ENCODE peak calls at places on chromosomes 12 and 14, in four cellular contexts. H is A549, N is HepG2, L is K562. T is an unnamed sample.

GRCh38 chr12:125166046-125166445 is 100.8 kb downstream of the AACS start:
- DNase-seq in H (no peak), N (no peak), L (no peak), T (no peak)

GRCh38 chr14:60723218-60724079 is 702 bp downstream of the SIX4 start:
- DNase-seq in H (peak; percentile 61), N (no peak), L (peak; percentile 14), T (peak; percentile 66)

GRCh38 chr12:54940695-54941315 is 43.8 kb downstream of the TESPA1 start:
- DNase-seq in H (no peak), N (no peak), L (no peak), T (no peak)

GRCh38 chr12:53538209-53538689 is 31.0 kb upstream of the NPFF start:
- DNase-seq in H (peak; percentile 42), N (peak; percentile 94), L (no peak), T (no peak)

GRCh38 chr14:79656086-79656485 is 555.2 kb downstream of the DIO2 start:
- DNase-seq in H (no peak), N (no peak), L (no peak), T (no peak)

GRCh38 chr14:68715032-68715924 is 77.6 kb downstream of the ZFP36L1 start:
- DNase-seq in H (peak; percentile 31), N (no peak), L (no peak), T (no peak)

GRCh38 chr12:89427508-89428156 is 75.3 kb upstream of the DUSP6 start:
- DNase-seq in H (no peak), N (no peak), L (no peak), T (no peak)

GRCh38 chr12:20319374-20319773 is 49.0 kb upstream of the PDE3A start:
- DNase-seq in H (no peak), N (no peak), L (no peak), T (no peak)

GRCh38 chr12:24488091-24488596 is 460.8 kb downstream of the BCAT1 start:
- DNase-seq in H (no peak), N (no peak), L (no peak), T (no peak)

GRCh38 chr12:57477710-57478681 is 1.7 kb downstream of the ARHGAP9 start:
- DNase-seq in H (no peak), N (no peak), L (peak; percentile 48), T (no peak)

GRCh38 chr14:91947196-91948184 is at the start of gene FBLN5:
- DNase-seq in H (peak; percentile 17), N (no peak), L (peak; percentile 42), T (peak; percentile 58)

GRCh38 chr14:86799244-86799647 is 1193.7 kb downstream of the GALC start:
- DNase-seq in H (peak; percentile 1), N (peak; percentile 72), L (no peak), T (no peak)

GRCh38 chr14:28763914-28764848 is 2.4 kb upstream of the FOXG1 start:
- DNase-seq in H (no peak), N (no peak), L (no peak), T (no peak)

GRCh38 chr12:124442281-124442680 is 125.1 kb downstream of the NCOR2 start:
- DNase-seq in H (no peak), N (no peak), L (no peak), T (no peak)

GRCh38 chr14:105487449-105487985 is 831 bp downstream of the CRIP1 start:
- DNase-seq in H (no peak), N (no peak), L (no peak), T (no peak)

GRCh38 chr14:76424359-76424758 is 48.4 kb downstream of the ESRRB start:
- DNase-seq in H (peak; percentile 13), N (no peak), L (no peak), T (peak; percentile 42)

GRCh38 chr14:25350802-25351201 is 300.9 kb upstream of the STXBP6 start:
- DNase-seq in H (no peak), N (no peak), L (no peak), T (no peak)

GRCh38 chr12:48996794-48997718 is 2.1 kb downstream of the DDN start:
- DNase-seq in H (peak; percentile 83), N (peak; percentile 65), L (peak; percentile 60), T (peak; percentile 85)

GRCh38 chr14:68925373-68925772 is 53.7 kb downstream of the ACTN1 start:
- DNase-seq in H (no peak), N (no peak), L (no peak), T (no peak)

GRCh38 chr14:74976264-74977113 is 21.1 kb upstream of the PGF start:
- DNase-seq in H (no peak), N (no peak), L (no peak), T (no peak)

GRCh38 chr12:104249017-104249416 is 33.4 kb downstream of the TXNRD1 start:
- DNase-seq in H (no peak), N (no peak), L (no peak), T (no peak)

GRCh38 chr14:65239143-65239672 is 136.9 kb upstream of the MAX start:
- DNase-seq in H (no peak), N (peak; percentile 61), L (no peak), T (no peak)

GRCh38 chr14:103935102-103935501 is 6.8 kb downstream of the TDRD9 start:
- DNase-seq in H (no peak), N (no peak), L (no peak), T (no peak)

DNA sequence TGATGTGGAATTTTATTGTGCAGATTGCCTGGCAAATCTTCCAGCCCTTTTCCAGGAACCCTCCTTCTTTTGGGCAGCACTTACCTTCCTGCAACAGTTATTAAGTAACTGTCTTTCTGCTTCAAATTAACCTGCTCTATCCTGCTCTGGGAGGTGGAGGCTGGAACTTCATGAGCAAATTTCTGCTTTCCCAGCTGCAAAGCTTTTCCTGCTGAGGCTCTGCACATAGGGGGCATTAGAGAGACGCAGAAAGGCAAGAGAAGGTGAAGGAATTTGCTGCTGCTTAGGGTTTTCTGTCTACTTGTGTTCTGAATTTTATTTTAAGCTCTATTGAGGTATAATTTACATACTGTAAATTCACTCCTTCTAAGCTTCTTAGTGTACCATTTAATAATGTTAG is 259.2 kb downstream of the PCNX1 start:
- DNase-seq in H (peak; percentile 55), N (peak; percentile 57), L (no peak), T (peak; percentile 39)
- TF ChIP-seq NR3C1 in H (no peak), N (no peak), L (no peak), T (no peak)

GRCh38 chr12:105279460-105280056 is 43.6 kb upstream of the APPL2 start:
- DNase-seq in H (peak; percentile 44), N (peak; percentile 22), L (peak; percentile 28), T (peak; percentile 47)
- TF ChIP-seq CTCF in H (peak; percentile 55), N (peak; percentile 54), L (peak; percentile 62), T (peak; percentile 80)

GRCh38 chr12:50988051-50988450 is 35.7 kb downstream of the HIGD1C start:
- DNase-seq in H (no peak), N (no peak), L (no peak), T (no peak)

GRCh38 chr12:50986961-50987737 is 34.8 kb downstream of the HIGD1C start:
- DNase-seq in H (peak; percentile 60), N (peak; percentile 46), L (peak; percentile 27), T (peak; percentile 21)

GRCh38 chr12:50984899-50985298 is 32.6 kb downstream of the HIGD1C start:
- DNase-seq in H (no peak), N (no peak), L (no peak), T (no peak)

GRCh38 chr12:50988871-50989270 is 36.5 kb downstream of the HIGD1C start:
- DNase-seq in H (no peak), N (no peak), L (no peak), T (no peak)

DNA sequence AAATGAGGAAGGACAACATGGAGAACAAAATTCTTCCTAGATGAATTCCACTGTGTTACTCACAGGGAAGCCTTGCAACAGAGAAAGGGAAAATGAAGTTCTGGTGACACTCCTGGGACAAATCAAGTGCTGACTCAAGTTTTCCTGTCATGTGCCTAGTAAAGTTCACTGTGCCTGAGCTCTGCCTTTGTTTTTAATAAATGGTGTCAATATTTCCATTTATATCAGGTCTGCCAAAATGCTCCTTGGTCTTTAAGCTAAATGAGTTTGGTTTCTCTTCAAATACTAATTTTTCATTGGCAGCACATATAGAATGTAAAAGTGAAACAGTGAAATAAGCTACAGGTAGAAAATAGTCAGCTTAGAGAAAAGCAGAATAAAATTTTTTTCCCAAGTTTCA is 33.0 kb downstream of the HIGD1C start:
- DNase-seq in H (no peak), N (peak; percentile 25), L (no peak), T (no peak)
- TF ChIP-seq NR3C1 in H (no peak), N (no peak), L (no peak), T (no peak)

GRCh38 chr12:12350868-12351463 is 924 bp upstream of the MANSC1 start:
- DNase-seq in H (peak; percentile 66), N (peak; percentile 97), L (no peak), T (no peak)

GRCh38 chr12:12353807-12354206 is 3.1 kb upstream of the BORCS5 start:
- DNase-seq in H (no peak), N (no peak), L (peak; percentile 17), T (no peak)

GRCh38 chr12:12353276-12353675 is 3.2 kb upstream of the MANSC1 start:
- DNase-seq in H (no peak), N (no peak), L (no peak), T (no peak)

DNA sequence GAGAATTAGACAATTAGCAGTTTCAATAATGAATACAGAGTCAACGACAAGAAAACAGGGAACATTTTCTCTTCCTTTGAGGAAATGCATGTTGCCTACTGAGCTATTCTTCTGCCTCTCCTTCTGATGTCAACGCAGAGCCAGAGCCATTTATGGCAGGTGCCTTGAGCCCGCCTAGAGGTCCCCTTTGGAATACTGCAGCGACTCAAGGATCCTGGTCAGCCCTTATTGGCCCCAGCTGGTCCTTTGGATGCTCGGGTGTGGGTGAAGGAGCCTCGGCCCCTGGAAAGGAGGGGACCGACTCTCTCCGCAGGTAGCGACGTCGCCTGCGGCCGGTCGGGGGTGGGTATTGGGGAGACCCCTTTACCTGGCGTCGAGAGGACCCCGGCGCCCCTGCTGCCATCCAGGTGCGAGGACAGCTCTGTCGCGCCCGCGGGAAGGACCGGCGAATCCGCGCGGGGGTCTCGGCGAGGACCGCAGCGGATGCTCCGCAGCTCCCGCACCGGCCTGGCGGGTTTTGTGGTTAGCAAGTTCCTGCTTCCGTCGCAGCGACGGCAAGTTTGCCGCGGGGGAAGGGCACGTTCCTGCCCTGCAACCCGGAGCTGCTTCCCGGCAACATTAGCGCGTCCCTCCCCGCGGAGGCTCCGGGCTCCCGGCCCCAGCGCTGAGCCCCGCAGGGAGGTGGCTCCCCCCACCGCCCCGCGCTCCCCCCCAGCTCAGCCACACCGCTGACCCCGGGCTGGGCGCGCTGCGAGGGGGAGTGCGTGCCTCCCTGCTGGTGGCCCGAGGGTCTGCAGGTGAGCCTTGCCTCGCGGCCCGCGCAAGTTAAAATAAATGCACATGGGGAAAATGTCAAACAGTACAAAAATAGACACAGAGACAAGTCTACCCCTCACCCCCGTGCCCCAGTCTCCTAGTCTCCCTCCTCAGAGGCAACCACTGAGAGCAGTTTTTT is at the start of gene MANSC1:
- DNase-seq in H (peak; percentile 58), N (peak; percentile 24), L (peak; percentile 67), T (peak; percentile 71)
- TF ChIP-seq CTCF in H (no peak), N (peak; percentile 38), L (peak; percentile 27), T (peak; percentile 25)

DNA sequence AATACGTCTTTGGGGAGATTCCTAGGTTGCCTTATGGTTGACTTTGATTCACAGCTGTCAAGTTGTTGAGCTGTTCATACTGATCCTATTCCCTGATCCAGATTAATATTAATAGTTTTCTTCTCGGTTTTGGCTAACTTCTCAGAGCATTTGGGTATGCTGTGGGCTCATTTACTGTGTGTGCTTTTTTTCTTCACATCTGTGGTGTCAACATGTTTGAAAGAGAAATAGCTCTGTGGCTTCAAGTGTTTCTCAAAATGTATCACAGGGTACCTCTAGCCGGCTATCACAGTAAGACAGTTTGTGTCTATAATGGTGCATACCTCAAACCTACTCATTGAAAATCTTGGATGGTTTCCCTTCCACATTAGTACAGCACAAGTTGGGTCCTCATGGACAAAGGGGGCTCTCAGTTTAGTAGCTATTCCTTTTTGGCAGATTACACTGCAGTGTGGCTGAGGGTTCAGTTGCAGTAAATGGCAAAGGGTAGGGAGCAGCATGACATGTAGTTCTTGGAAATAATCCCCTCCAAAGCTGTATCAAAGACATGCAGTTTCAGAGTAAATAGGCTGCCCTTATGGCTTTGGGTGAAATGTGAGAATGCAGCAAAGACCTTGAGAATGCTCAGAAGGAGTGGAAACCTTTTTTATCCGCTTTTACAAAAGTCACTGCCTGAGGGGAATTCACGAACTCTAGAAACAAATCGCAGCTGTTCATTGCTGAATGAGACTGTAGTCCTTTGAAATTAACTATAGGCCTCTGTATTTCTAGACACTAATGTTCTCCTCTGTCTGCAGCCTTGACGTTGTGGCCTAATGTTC is 102.4 kb upstream of the ATF1 start:
- DNase-seq in H (no peak), N (no peak), L (no peak), T (no peak)
- TF ChIP-seq NR3C1 in H (no peak), N (no peak), L (no peak), T (no peak)